ENCODE peak calls at places on chromosomes 5 and 9, in five cellular contexts. O is lung, J is heart right ventricle, V is breast epithelium, F is cardiac muscle cell. I is an unnamed sample. For H3K9me3, the result is how much of the 10 kb centered on the place peaks cover.

GRCh38 chr5:120499876-120500275 is 35.8 kb downstream of the PRR16 start:
- DNase-seq in V (no peak), F (no peak), J (no peak), O (no peak), I (no peak)

GRCh38 chr5:171162602-171163001 is 146.4 kb upstream of the TLX3 start:
- DNase-seq in J (no peak), V (no peak), O (no peak), F (peak), I (no peak)

GRCh38 chr5:37889612-37890317 is 49.9 kb upstream of the GDNF start:
- DNase-seq in O (no peak), V (no peak), J (no peak), F (no peak), I (no peak)

GRCh38 chr9:130872912-130873503 is 23.6 kb downstream of the QRFP start:
- DNase-seq in F (no peak), V (no peak), O (no peak), J (peak), I (no peak)

GRCh38 chr5:145718956-145719355 is 116.2 kb downstream of the PRELID2 start:
- DNase-seq in J (no peak), V (no peak), F (peak), O (no peak), I (no peak)

GRCh38 chr9:98657897-98658296 is 50.8 kb downstream of the GABBR2 start:
- DNase-seq in F (no peak), J (no peak), V (no peak), O (no peak), I (no peak)

GRCh38 chr5:34015120-34015807 is 7.4 kb upstream of the AMACR start:
- DNase-seq in J (no peak), O (no peak), V (no peak), F (no peak), I (no peak)

GRCh38 chr9:132090771-132091170 is 11.1 kb upstream of the MED27 start:
- DNase-seq in F (no peak), J (no peak), V (no peak), O (no peak), I (no peak)

GRCh38 chr9:73239868-73240267 is 88.2 kb downstream of the ANXA1 start:
- DNase-seq in O (no peak), J (no peak), V (no peak), F (no peak), I (no peak)

GRCh38 chr9:91577540-91577939 is 153.9 kb upstream of the NFIL3 start:
- DNase-seq in V (no peak), O (no peak), F (peak), J (no peak), I (no peak)

GRCh38 chr9:133735894-133736293 is 2.3 kb downstream of the SARDH start:
- DNase-seq in F (no peak), J (no peak), V (no peak), O (no peak), I (no peak)

GRCh38 chr5:175254155-175254554 is 189.8 kb downstream of the DRD1 start:
- DNase-seq in F (no peak), V (peak), O (no peak), J (no peak), I (no peak)

GRCh38 chr5:145941096-145941676 is 4.8 kb downstream of the SH3RF2 start:
- DNase-seq in O (no peak), J (no peak), F (no peak), V (peak), I (no peak)

GRCh38 chr9:121895836-121896544 is 197.1 kb downstream of the TTLL11 start:
- DNase-seq in O (no peak), J (peak), V (no peak), F (peak), I (no peak)

GRCh38 chr9:127755558-127756060 is 20.5 kb upstream of the TOR2A start:
- DNase-seq in V (no peak), J (no peak), F (no peak), O (no peak), I (no peak)

GRCh38 chr5:102792705-102793104 is 37.6 kb downstream of the PAM start:
- DNase-seq in O (no peak), F (no peak), J (no peak), V (no peak), I (no peak)

GRCh38 chr9:106878081-106878837 is 15.3 kb downstream of the ZNF462 start:
- DNase-seq in J (no peak), O (no peak), V (no peak), F (no peak), I (no peak)

GRCh38 chr9:124709291-124709690 is 61.8 kb downstream of the NR6A1 start:
- DNase-seq in J (no peak), O (no peak), F (no peak), V (no peak), I (no peak)

GRCh38 chr9:133534346-133535284 is at the start of gene ADAMTSL2:
- DNase-seq in O (peak), F (peak), J (peak), V (no peak), I (no peak)

GRCh38 chr5:58410441-58410840 is 49.4 kb downstream of the PLK2 start:
- DNase-seq in V (no peak), F (no peak), O (no peak), J (no peak), I (no peak)

GRCh38 chr5:35151151-35151920 is 79.0 kb downstream of the PRLR start:
- DNase-seq in V (no peak), J (no peak), O (no peak), F (no peak), I (no peak)

GRCh38 chr9:23663536-23663935 is 162.5 kb downstream of the ELAVL2 start:
- DNase-seq in O (no peak), V (no peak), J (no peak), F (no peak), I (no peak)

GRCh38 chr5:171543486-171543885 is 124.0 kb downstream of the FGF18 start:
- DNase-seq in V (no peak), F (no peak), O (no peak), J (no peak), I (no peak)

GRCh38 chr5:164376840-164377239 is 871.4 kb downstream of the MAT2B start:
- DNase-seq in O (no peak), V (no peak), J (no peak), F (no peak), I (no peak)

GRCh38 chr9:85884236-85884635 is 56.7 kb upstream of the NAA35 start:
- DNase-seq in V (no peak), O (no peak), F (no peak), J (no peak), I (no peak)

GRCh38 chr9:95143591-95144561 is 173.6 kb downstream of the FANCC start:
- DNase-seq in F (no peak), V (peak), J (peak), O (peak), I (no peak)

GRCh38 chr9:68741751-68742730 is 37.0 kb downstream of the PIP5K1B start:
- DNase-seq in J (no peak), O (no peak), F (no peak), V (no peak), I (no peak)

GRCh38 chr5:149618581-149619248 is 37.4 kb downstream of the ARHGEF37 start:
- DNase-seq in F (peak), V (no peak), J (no peak), O (no peak), I (no peak)

GRCh38 chr5:67813879-67814539 is 401.5 kb upstream of the PIK3R1 start:
- DNase-seq in O (no peak), V (no peak), F (no peak), J (no peak), I (no peak)

GRCh38 chr5:67815455-67816391 is 399.8 kb upstream of the PIK3R1 start:
- DNase-seq in V (no peak), J (no peak), O (no peak), F (no peak), I (no peak)

GRCh38 chr5:67817652-67818051 is 397.9 kb upstream of the PIK3R1 start:
- DNase-seq in V (no peak), O (no peak), J (no peak), F (no peak), I (no peak)

GRCh38 chr5:67816456-67816855 is 399.1 kb upstream of the PIK3R1 start:
- DNase-seq in V (no peak), F (no peak), O (no peak), J (no peak), I (no peak)

DNA sequence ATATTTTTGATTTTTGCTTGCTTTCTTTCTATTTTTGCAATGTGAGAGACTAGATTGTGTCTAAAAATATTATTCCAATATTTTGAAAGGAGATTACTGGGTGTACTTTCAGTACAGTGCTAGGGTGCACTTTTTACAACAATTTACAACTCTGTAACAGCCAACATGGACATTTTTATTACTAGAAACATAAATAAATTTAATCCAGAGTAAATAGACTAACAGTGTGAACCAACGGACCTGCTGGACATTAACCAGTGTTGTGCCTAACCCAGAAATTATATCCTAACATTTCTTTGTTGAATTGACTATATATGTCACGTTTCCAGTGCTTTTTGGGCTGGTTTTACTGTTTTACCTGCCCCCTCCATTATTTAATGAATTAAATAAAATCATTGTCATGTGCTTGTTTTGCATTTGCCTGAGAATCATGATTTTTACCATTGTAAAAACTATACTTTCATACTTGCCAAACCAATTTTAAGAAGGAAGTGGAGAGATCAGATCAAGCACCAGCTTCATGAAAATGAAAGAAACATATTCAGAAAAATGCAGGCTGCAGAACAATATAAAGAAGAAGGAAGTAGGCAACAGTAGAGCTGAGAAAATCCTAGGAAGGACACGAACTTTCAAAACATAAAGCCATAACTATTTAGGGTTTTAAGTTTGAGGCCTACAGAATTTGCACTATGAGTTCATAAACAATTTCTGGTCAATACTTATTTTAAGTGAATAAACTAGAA is 400.8 kb upstream of the PIK3R1 start:
- DNase-seq in O (no peak), F (no peak), J (no peak), V (no peak), I (no peak)
- H3K27ac ChIP-seq in O (peak), F (no peak), J (no peak), V (no peak), I (no peak)

DNA sequence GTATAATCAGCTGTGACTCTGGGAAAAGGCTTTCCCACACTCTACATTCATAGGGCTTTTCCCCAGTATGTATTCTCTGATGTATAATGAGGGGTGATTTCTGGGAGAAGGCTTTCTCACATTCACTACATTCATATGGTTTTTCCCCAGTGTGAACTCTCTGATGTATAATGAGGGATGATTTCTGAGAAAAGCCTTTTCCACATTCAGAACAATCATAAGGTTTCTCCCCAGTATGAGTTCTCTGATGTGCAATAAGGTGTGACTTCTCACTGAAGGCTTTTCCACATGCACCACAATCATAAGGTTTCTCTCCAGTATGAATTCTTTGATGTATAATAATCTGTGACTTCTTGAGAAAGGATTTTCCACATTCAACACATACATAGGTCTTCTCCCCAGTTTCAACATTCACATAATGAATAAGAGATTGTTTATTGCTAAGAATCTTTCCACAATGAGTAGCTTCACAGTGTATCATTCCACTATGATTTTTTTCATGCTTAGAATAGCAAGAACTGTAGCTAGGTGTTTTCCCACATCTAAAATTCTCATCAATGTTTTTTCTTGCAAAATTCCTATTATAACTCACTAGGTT is 26.7 kb upstream of the ZNF300 start:
- DNase-seq in O (no peak), J (no peak), F (no peak), V (no peak), I (no peak)
- H3K9me3 ChIP-seq in O (under half), J (half or more), F (under half), V (half or more), I (under half)

GRCh38 chr9:7936201-7936600 is 136.6 kb upstream of the DMAC1 start:
- DNase-seq in V (no peak), F (no peak), J (no peak), O (no peak), I (no peak)
- H3K27ac ChIP-seq in V (no peak), F (no peak), J (no peak), O (no peak), I (peak)

DNA sequence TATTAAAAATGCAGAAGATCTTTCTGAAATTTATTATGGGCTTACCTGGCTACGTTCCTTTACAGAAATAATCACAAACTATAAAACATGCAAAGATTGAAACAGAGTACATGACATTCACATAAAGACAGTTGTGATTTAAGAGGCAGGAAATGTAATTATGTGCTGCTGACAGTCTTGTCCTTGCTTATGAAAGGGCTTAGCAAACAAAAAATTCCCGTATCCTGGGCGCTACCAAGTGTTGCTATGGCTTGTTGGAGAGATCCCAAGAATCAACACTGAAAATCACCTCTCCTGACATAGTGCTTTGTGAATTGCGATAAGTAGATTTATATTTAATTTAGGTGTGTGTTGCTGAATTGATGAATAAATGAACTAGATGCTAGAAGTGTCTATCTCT is 352.5 kb upstream of the C9orf72 start:
- DNase-seq in O (no peak), J (no peak), F (no peak), V (no peak), I (no peak)
- H3K9me3 ChIP-seq in O (under half), J (under half), F (under half), V (under half), I (under half)

DNA sequence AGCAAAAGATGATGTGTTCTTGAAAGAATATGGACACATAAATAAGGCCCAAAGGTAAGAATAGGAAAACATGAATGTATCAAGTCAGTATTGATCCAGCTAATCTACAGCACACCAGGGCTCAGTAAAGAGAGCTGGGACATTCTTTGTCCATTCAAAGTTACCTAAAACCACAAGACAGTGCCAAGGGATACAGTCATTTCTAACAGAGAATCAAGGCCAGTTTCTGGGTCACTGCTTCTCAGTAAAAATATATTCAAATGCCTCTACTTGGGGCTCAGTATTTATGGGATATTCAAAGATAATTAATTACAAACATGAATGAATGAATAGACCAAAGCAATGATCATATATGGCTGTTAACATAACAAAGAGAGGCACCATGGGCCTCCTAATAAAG is 35.0 kb downstream of the MTMR12 start:
- DNase-seq in O (no peak), V (no peak), J (no peak), F (no peak), I (no peak)
- H3K27ac ChIP-seq in O (no peak), V (peak), J (no peak), F (no peak), I (no peak)

DNA sequence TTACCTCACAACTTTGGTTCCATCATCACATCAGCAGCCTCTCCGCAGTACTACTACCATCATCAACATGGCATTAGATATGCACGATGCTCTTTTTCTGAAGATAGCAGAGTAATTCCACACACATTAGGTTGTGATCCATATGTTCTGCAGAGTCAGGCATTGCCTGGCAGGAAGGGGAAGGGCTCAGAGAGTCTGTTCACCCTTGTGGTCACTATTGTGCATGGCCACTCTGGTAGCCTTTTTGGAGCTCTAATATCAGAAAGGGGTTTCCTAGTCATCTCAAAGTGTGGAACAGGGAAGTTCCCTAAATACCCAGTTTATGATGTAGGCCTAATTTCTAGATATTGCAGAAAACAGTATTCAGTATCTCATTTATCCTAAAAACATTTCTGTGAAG is 373.6 kb downstream of the BNC2 start:
- DNase-seq in V (no peak), O (no peak), F (no peak), J (no peak), I (no peak)
- H3K9me3 ChIP-seq in V (under half), O (under half), F (under half), J (under half), I (under half)